ENCODE peak calls at places on chromosomes 3 and 15, in seven cellular contexts. One of them, this sample, is unnamed.
A peak's percentile ranks its signal among the peaks of the same experiment; 100 is the strongest.

GRCh38 chr3:5264896-5265770 is 77.6 kb downstream of the EDEM1 start:
- DNase-seq in mammary epithelial cell: no peak
- DNase-seq in thoracic aorta: no peak
- DNase-seq in nephron progenitor cell: no peak
- DNase-seq in glutamatergic neuron: no peak
- DNase-seq in pancreas: no peak
- DNase-seq in spleen: no peak
- DNase-seq in this sample: no peak

GRCh38 chr3:112767177-112767576 is 79.5 kb downstream of the CD200R1L start:
- DNase-seq in nephron progenitor cell: no peak
- DNase-seq in thoracic aorta: no peak
- DNase-seq in glutamatergic neuron: no peak
- DNase-seq in spleen: no peak
- DNase-seq in mammary epithelial cell: no peak
- DNase-seq in pancreas: no peak
- DNase-seq in this sample: no peak

GRCh38 chr3:193052294-193052693 is 134.6 kb upstream of the MB21D2 start:
- DNase-seq in thoracic aorta: no peak
- DNase-seq in mammary epithelial cell: no peak
- DNase-seq in spleen: no peak
- DNase-seq in glutamatergic neuron: no peak
- DNase-seq in pancreas: no peak
- DNase-seq in nephron progenitor cell: no peak
- DNase-seq in this sample: no peak

GRCh38 chr15:31487811-31488436 is 161.3 kb downstream of the KLF13 start:
- DNase-seq in mammary epithelial cell: peak; percentile 46
- DNase-seq in nephron progenitor cell: no peak
- DNase-seq in thoracic aorta: no peak
- DNase-seq in pancreas: peak; percentile 37
- DNase-seq in glutamatergic neuron: no peak
- DNase-seq in spleen: no peak
- DNase-seq in this sample: no peak

GRCh38 chr15:29105151-29105785 is 164.4 kb downstream of the NSMCE3 start:
- DNase-seq in spleen: peak; percentile 68
- DNase-seq in pancreas: no peak
- DNase-seq in nephron progenitor cell: no peak
- DNase-seq in mammary epithelial cell: no peak
- DNase-seq in glutamatergic neuron: peak; percentile 59
- DNase-seq in thoracic aorta: no peak
- DNase-seq in this sample: no peak

GRCh38 chr3:14780927-14781507 is 37.7 kb upstream of the FGD5 start:
- DNase-seq in nephron progenitor cell: peak; percentile 74
- DNase-seq in thoracic aorta: no peak
- DNase-seq in mammary epithelial cell: peak; percentile 39
- DNase-seq in pancreas: peak; percentile 39
- DNase-seq in spleen: peak; percentile 87
- DNase-seq in glutamatergic neuron: peak; percentile 75
- DNase-seq in this sample: peak; percentile 71

GRCh38 chr15:87736921-87737389 is 519.6 kb downstream of the NTRK3 start:
- DNase-seq in mammary epithelial cell: no peak
- DNase-seq in glutamatergic neuron: peak; percentile 47
- DNase-seq in nephron progenitor cell: no peak
- DNase-seq in pancreas: no peak
- DNase-seq in thoracic aorta: no peak
- DNase-seq in spleen: no peak
- DNase-seq in this sample: no peak

GRCh38 chr15:52336530-52336929 is 40.9 kb upstream of the MYO5C start:
- DNase-seq in nephron progenitor cell: no peak
- DNase-seq in spleen: no peak
- DNase-seq in thoracic aorta: no peak
- DNase-seq in glutamatergic neuron: no peak
- DNase-seq in pancreas: peak; percentile 22
- DNase-seq in mammary epithelial cell: no peak
- DNase-seq in this sample: no peak

GRCh38 chr15:76161153-76162049 is 101.6 kb downstream of the TMEM266 start:
- DNase-seq in thoracic aorta: no peak
- DNase-seq in pancreas: peak; percentile 49
- DNase-seq in spleen: no peak
- DNase-seq in glutamatergic neuron: no peak
- DNase-seq in mammary epithelial cell: no peak
- DNase-seq in nephron progenitor cell: no peak
- DNase-seq in this sample: no peak

GRCh38 chr15:95626501-95627361 is 703.8 kb upstream of the NR2F2 start:
- DNase-seq in nephron progenitor cell: peak; percentile 47
- DNase-seq in mammary epithelial cell: no peak
- DNase-seq in glutamatergic neuron: peak; percentile 22
- DNase-seq in thoracic aorta: no peak
- DNase-seq in spleen: no peak
- DNase-seq in pancreas: no peak
- DNase-seq in this sample: no peak

GRCh38 chr3:46700772-46701171 is 420 bp upstream of the TMIE start:
- DNase-seq in glutamatergic neuron: no peak
- DNase-seq in spleen: no peak
- DNase-seq in pancreas: peak; percentile 45
- DNase-seq in nephron progenitor cell: peak; percentile 45
- DNase-seq in mammary epithelial cell: no peak
- DNase-seq in thoracic aorta: no peak
- DNase-seq in this sample: no peak

GRCh38 chr15:71115567-71116351 is 488 bp downstream of the THSD4 start:
- DNase-seq in nephron progenitor cell: peak; percentile 75
- DNase-seq in spleen: no peak
- DNase-seq in glutamatergic neuron: peak; percentile 54
- DNase-seq in thoracic aorta: no peak
- DNase-seq in pancreas: peak; percentile 36
- DNase-seq in mammary epithelial cell: peak; percentile 60
- DNase-seq in this sample: peak; percentile 49

GRCh38 chr3:100875239-100875638 is 118.0 kb downstream of the ABI3BP start:
- DNase-seq in pancreas: peak; percentile 86
- DNase-seq in spleen: no peak
- DNase-seq in glutamatergic neuron: no peak
- DNase-seq in mammary epithelial cell: peak; percentile 74
- DNase-seq in thoracic aorta: no peak
- DNase-seq in nephron progenitor cell: no peak
- DNase-seq in this sample: no peak

GRCh38 chr3:41007399-41007798 is 191.9 kb upstream of the CTNNB1 start:
- DNase-seq in mammary epithelial cell: no peak
- DNase-seq in spleen: no peak
- DNase-seq in nephron progenitor cell: no peak
- DNase-seq in thoracic aorta: no peak
- DNase-seq in pancreas: no peak
- DNase-seq in glutamatergic neuron: no peak
- DNase-seq in this sample: no peak

GRCh38 chr15:33584797-33585196 is 274.0 kb downstream of the RYR3 start:
- DNase-seq in glutamatergic neuron: no peak
- DNase-seq in thoracic aorta: no peak
- DNase-seq in spleen: no peak
- DNase-seq in pancreas: no peak
- DNase-seq in mammary epithelial cell: peak; percentile 69
- DNase-seq in nephron progenitor cell: no peak
- DNase-seq in this sample: no peak

DNA sequence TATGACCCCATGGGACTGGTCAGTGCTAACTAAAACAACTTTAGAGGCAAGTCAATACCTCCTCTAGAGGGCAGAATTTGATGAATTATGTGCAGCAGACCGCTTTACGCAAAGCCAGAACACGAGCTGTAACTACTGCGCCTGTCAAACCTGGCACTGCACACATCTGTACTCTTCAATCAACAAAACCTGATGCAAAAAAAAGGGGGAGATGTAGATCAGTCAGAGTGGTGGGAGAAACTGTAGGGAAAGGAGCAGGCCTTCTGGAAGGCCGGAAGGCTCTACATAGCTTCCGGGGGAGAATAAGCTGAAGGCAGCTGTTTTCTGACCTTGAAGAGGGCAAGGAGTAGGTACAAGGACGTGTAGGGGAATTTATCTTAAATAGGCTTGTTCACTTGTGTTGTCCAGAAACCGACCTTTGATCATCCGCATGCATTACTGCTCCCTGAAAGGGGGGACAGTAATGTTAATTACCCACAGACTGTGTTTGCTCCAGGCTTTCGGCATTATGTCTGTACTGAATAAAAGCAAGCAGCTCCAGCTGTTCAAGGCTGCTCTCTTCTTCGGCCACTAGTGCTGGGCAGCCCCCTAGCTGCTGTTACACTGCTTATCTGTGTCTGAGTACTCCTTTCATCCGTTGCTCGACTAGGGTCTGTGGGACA is 41.0 kb downstream of the GPR160 start:
- DNase-seq in glutamatergic neuron: no peak
- DNase-seq in mammary epithelial cell: no peak
- DNase-seq in pancreas: no peak
- DNase-seq in spleen: no peak
- DNase-seq in nephron progenitor cell: no peak
- DNase-seq in thoracic aorta: no peak
- DNase-seq in this sample: no peak
- TF ChIP-seq CTCF in glutamatergic neuron: no peak
- TF ChIP-seq CTCF in mammary epithelial cell: peak; percentile 13
- TF ChIP-seq CTCF in pancreas: no peak
- TF ChIP-seq CTCF in spleen: no peak
- TF ChIP-seq CTCF in nephron progenitor cell: no peak
- TF ChIP-seq CTCF in thoracic aorta: no peak
- TF ChIP-seq CTCF in this sample: no peak

GRCh38 chr3:9826815-9827574 is 16.8 kb downstream of the RPUSD3 start:
- DNase-seq in nephron progenitor cell: no peak
- DNase-seq in pancreas: no peak
- DNase-seq in thoracic aorta: no peak
- DNase-seq in spleen: no peak
- DNase-seq in mammary epithelial cell: no peak
- DNase-seq in glutamatergic neuron: peak; percentile 36
- DNase-seq in this sample: peak; percentile 38
- TF ChIP-seq CTCF in nephron progenitor cell: no peak
- TF ChIP-seq CTCF in pancreas: peak; percentile 13
- TF ChIP-seq CTCF in thoracic aorta: no peak
- TF ChIP-seq CTCF in spleen: no peak
- TF ChIP-seq CTCF in mammary epithelial cell: peak; percentile 27
- TF ChIP-seq CTCF in glutamatergic neuron: peak; percentile 60
- TF ChIP-seq CTCF in this sample: peak; percentile 46

GRCh38 chr3:176514297-176514696 is 683.0 kb downstream of the TBL1XR1 start:
- DNase-seq in spleen: no peak
- DNase-seq in thoracic aorta: no peak
- DNase-seq in nephron progenitor cell: peak; percentile 15
- DNase-seq in pancreas: no peak
- DNase-seq in mammary epithelial cell: peak; percentile 32
- DNase-seq in glutamatergic neuron: no peak
- DNase-seq in this sample: peak; percentile 56
- TF ChIP-seq CTCF in spleen: peak; percentile 27
- TF ChIP-seq CTCF in thoracic aorta: peak; percentile 35
- TF ChIP-seq CTCF in nephron progenitor cell: peak; percentile 26
- TF ChIP-seq CTCF in pancreas: peak; percentile 14
- TF ChIP-seq CTCF in mammary epithelial cell: peak; percentile 27
- TF ChIP-seq CTCF in glutamatergic neuron: peak; percentile 72
- TF ChIP-seq CTCF in this sample: peak; percentile 72

GRCh38 chr15:72796515-72797337 is 13.2 kb upstream of the ADPGK start:
- DNase-seq in glutamatergic neuron: peak; percentile 69
- DNase-seq in mammary epithelial cell: no peak
- DNase-seq in thoracic aorta: no peak
- DNase-seq in nephron progenitor cell: peak; percentile 74
- DNase-seq in spleen: peak; percentile 88
- DNase-seq in pancreas: peak; percentile 49
- DNase-seq in this sample: peak; percentile 64
- TF ChIP-seq CTCF in glutamatergic neuron: peak; percentile 69
- TF ChIP-seq CTCF in mammary epithelial cell: peak; percentile 18
- TF ChIP-seq CTCF in thoracic aorta: peak; percentile 49
- TF ChIP-seq CTCF in nephron progenitor cell: peak; percentile 38
- TF ChIP-seq CTCF in spleen: peak; percentile 64
- TF ChIP-seq CTCF in pancreas: peak; percentile 40
- TF ChIP-seq CTCF in this sample: peak; percentile 68

GRCh38 chr15:61118885-61119284 is 110.2 kb downstream of the RORA start:
- DNase-seq in thoracic aorta: no peak
- DNase-seq in pancreas: no peak
- DNase-seq in mammary epithelial cell: no peak
- DNase-seq in spleen: no peak
- DNase-seq in nephron progenitor cell: no peak
- DNase-seq in glutamatergic neuron: no peak
- DNase-seq in this sample: no peak
- TF ChIP-seq CTCF in thoracic aorta: no peak
- TF ChIP-seq CTCF in pancreas: no peak
- TF ChIP-seq CTCF in mammary epithelial cell: no peak
- TF ChIP-seq CTCF in spleen: no peak
- TF ChIP-seq CTCF in nephron progenitor cell: no peak
- TF ChIP-seq CTCF in glutamatergic neuron: peak; percentile 12
- TF ChIP-seq CTCF in this sample: no peak

This sample was measured in endothelial cell.